ENCODE peak calls at places on chromosomes 5 and 9, in four cellular contexts. Q is HT-29; I is activated CD4-positive, alpha-beta T cell treated with anti-CD3 and anti-CD28 coated beads for 1 hour; N is AG08395. X is an unnamed sample.

GRCh38 chr5:122845253-122846050 is at the start of gene SNX24:
- DNase-seq in Q (peak; percentile 68), I (peak; percentile 52), N (peak; percentile 83), X (peak; percentile 85)

GRCh38 chr5:69368458-69369368 is 607 bp downstream of the AK6 start:
- DNase-seq in Q (peak; percentile 34), I (no peak), N (peak; percentile 65), X (peak; percentile 5)

GRCh38 chr5:36357391-36357790 is 55.7 kb upstream of the RANBP3L start:
- DNase-seq in Q (no peak), I (no peak), N (peak; percentile 80), X (no peak)

GRCh38 chr5:105150324-105150723 is 1587.7 kb upstream of the NUDT12 start:
- DNase-seq in Q (no peak), I (no peak), N (no peak), X (no peak)

GRCh38 chr5:132747693-132748440 is 641 bp downstream of the CCNI2 start:
- DNase-seq in Q (no peak), I (peak; percentile 37), N (no peak), X (peak; percentile 17)

GRCh38 chr5:14306415-14306814 is 163.3 kb downstream of the TRIO start:
- DNase-seq in Q (no peak), I (no peak), N (no peak), X (no peak)

GRCh38 chr5:111366388-111366787 is 142.2 kb downstream of the CAMK4 start:
- DNase-seq in Q (no peak), I (no peak), N (no peak), X (no peak)

GRCh38 chr5:69091771-69092170 is 2.0 kb upstream of the SLC30A5 start:
- DNase-seq in Q (no peak), I (no peak), N (no peak), X (no peak)

GRCh38 chr5:179679014-179679674 is 1.7 kb downstream of the CBY3 start:
- DNase-seq in Q (no peak), I (peak; percentile 42), N (no peak), X (no peak)

GRCh38 chr9:116156621-116157314 is 3.2 kb downstream of the PAPPA start:
- DNase-seq in Q (peak; percentile 45), I (no peak), N (peak; percentile 72), X (no peak)